ENCODE peak calls at places on chromosomes 1 and 21, in five cellular contexts. V is HL-60; O is stimulated activated CD4-positive, alpha-beta T cell treated with anti-CD3 and anti-CD28 coated beads, Interleukin-2, amount 100 ng/mL, for 24 hours; Z is left ventricle myocardium superior; W is Caco-2. P is an unnamed sample.

GRCh38 chr1:70718086-70718630 is 307.1 kb downstream of the CTH start:
- DNase-seq in Z (no peak), O (no peak), W (no peak), V (no peak), P (no peak)

GRCh38 chr1:117930173-117930447 is 571 bp downstream of the WDR3 start:
- DNase-seq in Z (no peak), O (no peak), W (no peak), V (no peak), P (no peak)

GRCh38 chr1:30183895-30184294 is 539.5 kb downstream of the MATN1 start:
- DNase-seq in Z (no peak), O (no peak), W (no peak), V (no peak), P (no peak)

GRCh38 chr1:219927956-219928790 is at the start of gene SLC30A10:
- DNase-seq in W (peak), V (no peak), Z (peak), O (peak), P (no peak)

GRCh38 chr1:189682591-189682990 is 795.1 kb downstream of the BRINP3 start:
- DNase-seq in W (no peak), O (no peak), V (no peak), Z (no peak), P (no peak)

GRCh38 chr1:54998100-54998499 is 633 bp upstream of the BSND start:
- DNase-seq in V (no peak), O (no peak), W (no peak), Z (no peak), P (no peak)

GRCh38 chr21:44800103-44800502 is 1.5 kb downstream of the UBE2G2 start:
- DNase-seq in V (no peak), Z (no peak), O (no peak), W (peak), P (no peak)

GRCh38 chr21:25179116-25179515 is 428.2 kb downstream of the MRPL39 start:
- DNase-seq in W (no peak), V (peak), O (no peak), Z (no peak), P (no peak)

GRCh38 chr21:17390575-17390974 is 122.3 kb upstream of the CXADR start:
- DNase-seq in Z (no peak), V (no peak), W (no peak), O (no peak), P (no peak)

GRCh38 chr1:56297948-56298347 is 281.4 kb downstream of the PLPP3 start:
- DNase-seq in V (no peak), O (no peak), Z (no peak), W (peak), P (no peak)

GRCh38 chr1:228985661-228986060 is 250.4 kb downstream of the RHOU start:
- DNase-seq in V (no peak), W (no peak), O (no peak), Z (no peak), P (no peak)

GRCh38 chr1:13699936-13700520 is at the start of gene PRDM2:
- DNase-seq in O (peak), V (no peak), Z (peak), W (peak), P (peak)

GRCh38 chr1:243470492-243470891 is 214.7 kb downstream of the SDCCAG8 start:
- DNase-seq in O (no peak), V (no peak), Z (no peak), W (no peak), P (no peak)

GRCh38 chr1:23722652-23723051 is 20.6 kb upstream of the ELOA start:
- DNase-seq in O (no peak), V (no peak), W (no peak), Z (no peak), P (no peak)

GRCh38 chr1:20712210-20712577 is 5.6 kb downstream of the KIF17 start:
- DNase-seq in O (no peak), V (no peak), Z (no peak), W (no peak), P (no peak)

GRCh38 chr1:25881266-25881665 is 5.8 kb upstream of the PAQR7 start:
- DNase-seq in V (no peak), O (no peak), Z (no peak), W (no peak), P (no peak)

GRCh38 chr1:90946630-90947029 is 75.2 kb downstream of the ZNF644 start:
- DNase-seq in O (no peak), Z (no peak), W (no peak), V (no peak), P (no peak)

GRCh38 chr1:80053613-80054012 is 1047.1 kb upstream of the ADGRL4 start:
- DNase-seq in Z (peak), W (no peak), V (no peak), O (no peak), P (no peak)

GRCh38 chr1:93623875-93624274 is 57.8 kb downstream of the BCAR3 start:
- DNase-seq in W (no peak), O (no peak), V (no peak), Z (no peak), P (no peak)

GRCh38 chr1:56446531-56447098 is 132.7 kb downstream of the PLPP3 start:
- DNase-seq in Z (peak), V (no peak), O (no peak), W (no peak), P (no peak)

GRCh38 chr1:111214884-111215283 is 12.6 kb upstream of the CHI3L2 start:
- DNase-seq in W (no peak), Z (no peak), O (peak), V (no peak), P (peak)

GRCh38 chr1:99992760-99993467 is 23.1 kb downstream of the SLC35A3 start:
- DNase-seq in O (no peak), Z (no peak), V (no peak), W (no peak), P (no peak)

GRCh38 chr21:46667191-46667734 is 31.8 kb downstream of the PRMT2 start:
- DNase-seq in W (peak), V (no peak), Z (peak), O (peak), P (no peak)

GRCh38 chr1:64733576-64734288 is 11.1 kb upstream of the RAVER2 start:
- DNase-seq in V (no peak), W (peak), O (no peak), Z (no peak), P (no peak)

P was measured in activated T-helper 2 cell treated with anti-CD3 and anti-CD28 coated beads, Interferon-gamma antibody, Interleukin-2, Interleukin-4, amounts not matched to agents 10 μg/mL and 5 μg/mL and 100 μg/mL, durations not matched to agents 14 hours and 24 hours and 36 hours.